ENCODE peak calls at places on chromosomes 6 and 20, in six cellular contexts. D, J, Q, E, X and F are unnamed samples.

GRCh38 chr6:34512738-34513115 is 43.4 kb downstream of the SPDEF start:
- DNase-seq in D (no peak), J (no peak), Q (no peak), E (no peak), X (no peak), F (no peak)

GRCh38 chr20:19761853-19762252 is 3.8 kb downstream of the RIN2 start:
- DNase-seq in D (no peak), J (no peak), Q (no peak), E (peak), X (no peak), F (no peak)

GRCh38 chr20:43565758-43566104 is 6.9 kb downstream of the SGK2 start:
- DNase-seq in D (no peak), J (no peak), Q (no peak), E (no peak), X (no peak), F (no peak)

GRCh38 chr20:9068896-9069663 is at the start of gene PLCB4:
- DNase-seq in D (no peak), J (no peak), Q (peak), E (no peak), X (peak), F (peak)

GRCh38 chr6:31169123-31169857 is 1.2 kb downstream of the POU5F1 start:
- DNase-seq in D (no peak), J (no peak), Q (no peak), E (no peak), X (no peak), F (no peak)

GRCh38 chr20:1283522-1284210 is 17.6 kb downstream of the SNPH start:
- DNase-seq in D (no peak), J (no peak), Q (no peak), E (no peak), X (no peak), F (no peak)

GRCh38 chr6:14074723-14075503 is 42.7 kb upstream of the CD83 start:
- DNase-seq in D (peak), J (no peak), Q (no peak), E (no peak), X (no peak), F (peak)

GRCh38 chr20:63969851-63970713 is at the start of gene ZNF512B:
- DNase-seq in D (peak), J (no peak), Q (peak), E (no peak), X (peak), F (peak)

GRCh38 chr6:96469312-96469711 is 52.3 kb upstream of the UFL1 start:
- DNase-seq in D (no peak), J (no peak), Q (no peak), E (no peak), X (no peak), F (no peak)

GRCh38 chr20:11852189-11852588 is 65.5 kb upstream of the BTBD3 start:
- DNase-seq in D (no peak), J (no peak), Q (no peak), E (no peak), X (no peak), F (no peak)

GRCh38 chr20:63533871-63534393 is 3.2 kb downstream of the PTK6 start:
- DNase-seq in D (no peak), J (no peak), Q (peak), E (peak), X (peak), F (no peak)

GRCh38 chr6:41335296-41335695 is at the start of gene NCR2:
- DNase-seq in D (no peak), J (no peak), Q (no peak), E (no peak), X (no peak), F (no peak)

GRCh38 chr6:146857960-146858308 is 259.2 kb downstream of the ADGB start:
- DNase-seq in D (no peak), J (no peak), Q (no peak), E (no peak), X (no peak), F (peak)

GRCh38 chr20:5222919-5223634 is 93.7 kb downstream of the PROKR2 start:
- DNase-seq in D (peak), J (peak), Q (peak), E (peak), X (no peak), F (peak)

GRCh38 chr20:24605937-24606455 is 136.6 kb downstream of the SYNDIG1 start:
- DNase-seq in D (no peak), J (no peak), Q (no peak), E (no peak), X (no peak), F (no peak)

GRCh38 chr20:38599410-38599882 is 2.2 kb upstream of the ARHGAP40 start:
- DNase-seq in D (peak), J (no peak), Q (no peak), E (peak), X (no peak), F (no peak)

GRCh38 chr6:3427740-3428085 is 29.1 kb downstream of the SLC22A23 start:
- DNase-seq in D (peak), J (no peak), Q (peak), E (no peak), X (no peak), F (peak)

GRCh38 chr6:37321101-37321500 is 32.7 kb upstream of the RNF8 start:
- DNase-seq in D (peak), J (no peak), Q (no peak), E (no peak), X (no peak), F (no peak)

GRCh38 chr6:23446394-23447001 is 679.5 kb upstream of the NRSN1 start:
- DNase-seq in D (no peak), J (peak), Q (no peak), E (no peak), X (no peak), F (no peak)

GRCh38 chr20:49320460-49320859 is 42.6 kb upstream of the ZNFX1 start:
- DNase-seq in D (no peak), J (peak), Q (no peak), E (no peak), X (no peak), F (peak)

GRCh38 chr20:32918296-32918695 is 59.6 kb downstream of the EFCAB8 start:
- DNase-seq in D (no peak), J (no peak), Q (no peak), E (no peak), X (no peak), F (no peak)

GRCh38 chr6:166954118-166954713 is 2.1 kb downstream of the RNASET2 start:
- DNase-seq in D (no peak), J (no peak), Q (peak), E (no peak), X (no peak), F (no peak)

GRCh38 chr6:17179246-17180073 is 77.6 kb downstream of the STMND1 start:
- DNase-seq in D (no peak), J (no peak), Q (no peak), E (no peak), X (no peak), F (peak)

GRCh38 chr6:87122477-87122876 is 27.6 kb upstream of the CGA start:
- DNase-seq in D (no peak), J (no peak), Q (no peak), E (no peak), X (no peak), F (no peak)

GRCh38 chr20:23515250-23515939 is 24.5 kb downstream of the CST8 start:
- DNase-seq in D (no peak), J (no peak), Q (no peak), E (no peak), X (no peak), F (no peak)

GRCh38 chr6:151690768-151691562 is 116.5 kb upstream of the ESR1 start:
- DNase-seq in D (peak), J (no peak), Q (no peak), E (no peak), X (no peak), F (no peak)

GRCh38 chr6:159726918-159727716 is at the start of gene WTAP:
- DNase-seq in D (peak), J (peak), Q (peak), E (peak), X (peak), F (peak)

GRCh38 chr20:48066256-48066655 is 281.0 kb upstream of the SULF2 start:
- DNase-seq in D (no peak), J (no peak), Q (no peak), E (no peak), X (no peak), F (no peak)

GRCh38 chr6:146819596-146820320 is 221.0 kb downstream of the ADGB start:
- DNase-seq in D (no peak), J (no peak), Q (no peak), E (no peak), X (no peak), F (no peak)

GRCh38 chr20:58145506-58146080 is 82.9 kb downstream of the ANKRD60 start:
- DNase-seq in D (no peak), J (no peak), Q (no peak), E (no peak), X (no peak), F (no peak)

GRCh38 chr6:34546551-34547321 is 9.4 kb downstream of the SPDEF start:
- DNase-seq in D (peak), J (no peak), Q (peak), E (peak), X (peak), F (no peak)

GRCh38 chr6:8335371-8335770 is 100.0 kb downstream of the SLC35B3 start:
- DNase-seq in D (no peak), J (no peak), Q (no peak), E (no peak), X (no peak), F (no peak)

DNA sequence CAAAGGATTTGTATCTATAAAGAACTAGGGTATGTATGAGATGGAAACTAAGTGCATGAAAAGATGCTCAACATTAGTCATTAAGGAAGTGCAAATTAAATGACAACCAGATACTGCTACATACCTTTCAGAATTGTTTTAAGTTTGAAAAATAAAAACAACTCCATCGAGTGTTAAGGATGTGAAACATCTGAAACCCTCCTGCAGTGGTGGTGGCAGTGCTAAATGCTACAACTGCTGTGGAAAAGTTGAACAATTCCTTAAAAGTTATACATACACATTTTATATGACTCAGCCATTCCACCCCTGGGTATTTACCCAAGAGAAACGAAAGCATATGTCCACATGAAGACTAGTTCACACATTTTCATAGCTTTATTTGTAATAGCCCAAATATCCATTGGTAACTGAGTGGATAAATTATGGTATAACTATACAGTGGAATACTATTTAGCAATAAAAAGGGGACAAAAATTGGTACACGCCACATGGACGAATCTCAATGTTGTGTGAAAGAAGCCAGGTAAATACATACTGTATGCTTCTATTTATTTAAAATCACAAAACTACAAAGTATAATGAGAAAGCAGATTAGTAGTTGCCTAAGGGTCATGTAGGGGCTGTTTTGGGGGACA is 10.6 kb downstream of the ARMH2 start:
- DNase-seq in D (no peak), J (no peak), Q (no peak), E (no peak), X (no peak), F (no peak)
- TF ChIP-seq POLR2A in D (no peak), J (no peak), Q (no peak), E (no peak), X (no peak), F (no peak)

GRCh38 chr20:62065669-62066338 is at the start of gene TAF4:
- DNase-seq in D (peak), J (no peak), Q (peak), E (peak), X (peak), F (peak)
- TF ChIP-seq POLR2A in D (peak), J (peak), Q (peak), E (peak), X (peak), F (peak)

GRCh38 chr6:129368076-129368475 is 341.9 kb downstream of the ARHGAP18 start:
- DNase-seq in D (no peak), J (no peak), Q (no peak), E (no peak), X (no peak), F (no peak)
- TF ChIP-seq POLR2A in D (no peak), J (no peak), Q (no peak), E (no peak), X (no peak), F (no peak)

GRCh38 chr6:168037856-168038255 is 40.4 kb downstream of the KIF25 start:
- DNase-seq in D (no peak), J (no peak), Q (no peak), E (no peak), X (no peak), F (no peak)

GRCh38 chr6:168035098-168035660 is 37.7 kb downstream of the KIF25 start:
- DNase-seq in D (peak), J (no peak), Q (peak), E (no peak), X (no peak), F (peak)

GRCh38 chr6:168034537-168034936 is 37.1 kb downstream of the KIF25 start:
- DNase-seq in D (no peak), J (no peak), Q (no peak), E (no peak), X (no peak), F (no peak)

GRCh38 chr6:168037242-168037641 is 39.8 kb downstream of the KIF25 start:
- DNase-seq in D (no peak), J (no peak), Q (no peak), E (no peak), X (no peak), F (no peak)

DNA sequence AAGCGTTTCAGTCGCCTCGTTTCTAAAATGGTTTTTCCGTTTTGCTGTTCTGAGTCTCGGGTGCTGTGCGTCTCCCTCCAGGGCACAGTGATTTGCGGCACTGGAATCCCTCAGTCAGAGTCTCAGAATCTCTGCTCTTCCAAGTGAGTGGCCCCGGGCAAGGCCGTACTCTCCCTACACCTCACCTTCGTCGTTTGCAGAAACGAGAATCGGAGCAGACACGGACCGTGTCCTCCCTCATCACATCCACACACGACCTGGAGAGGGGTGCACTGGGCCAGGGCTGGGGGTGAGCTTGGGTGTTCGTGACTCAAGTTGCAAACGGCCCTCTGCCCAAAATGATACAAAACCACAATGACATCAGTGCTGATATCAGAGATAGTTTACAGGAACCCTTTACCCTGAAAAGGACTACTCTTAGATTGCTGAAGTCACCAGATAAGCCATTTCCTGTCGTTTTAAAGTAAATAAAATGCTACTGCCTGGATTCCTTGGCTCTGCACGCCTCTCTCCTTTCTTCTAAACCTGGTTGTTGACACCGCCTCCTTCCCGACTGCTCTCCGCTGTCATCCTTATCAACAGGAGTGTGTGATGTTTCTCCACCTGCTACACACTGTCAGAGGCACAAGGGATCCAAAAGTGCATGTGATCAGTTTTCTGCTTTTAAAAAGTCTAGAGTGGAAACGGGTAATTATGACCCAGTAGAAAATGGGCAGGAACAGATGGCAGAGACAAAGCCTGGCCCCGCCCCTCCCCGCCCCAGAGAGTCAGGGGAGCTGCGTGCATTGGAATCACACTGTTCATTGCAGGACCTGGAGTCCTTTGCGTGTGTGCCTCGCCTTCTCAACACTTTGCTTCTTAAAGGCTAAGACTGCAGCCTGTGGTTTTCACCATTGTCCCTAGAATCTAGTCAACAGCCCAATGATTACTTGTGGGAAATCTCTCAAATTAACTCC is 38.5 kb downstream of the KIF25 start:
- DNase-seq in D (peak), J (no peak), Q (peak), E (no peak), X (no peak), F (no peak)
- TF ChIP-seq POLR2A in D (no peak), J (no peak), Q (no peak), E (no peak), X (no peak), F (no peak)

DNA sequence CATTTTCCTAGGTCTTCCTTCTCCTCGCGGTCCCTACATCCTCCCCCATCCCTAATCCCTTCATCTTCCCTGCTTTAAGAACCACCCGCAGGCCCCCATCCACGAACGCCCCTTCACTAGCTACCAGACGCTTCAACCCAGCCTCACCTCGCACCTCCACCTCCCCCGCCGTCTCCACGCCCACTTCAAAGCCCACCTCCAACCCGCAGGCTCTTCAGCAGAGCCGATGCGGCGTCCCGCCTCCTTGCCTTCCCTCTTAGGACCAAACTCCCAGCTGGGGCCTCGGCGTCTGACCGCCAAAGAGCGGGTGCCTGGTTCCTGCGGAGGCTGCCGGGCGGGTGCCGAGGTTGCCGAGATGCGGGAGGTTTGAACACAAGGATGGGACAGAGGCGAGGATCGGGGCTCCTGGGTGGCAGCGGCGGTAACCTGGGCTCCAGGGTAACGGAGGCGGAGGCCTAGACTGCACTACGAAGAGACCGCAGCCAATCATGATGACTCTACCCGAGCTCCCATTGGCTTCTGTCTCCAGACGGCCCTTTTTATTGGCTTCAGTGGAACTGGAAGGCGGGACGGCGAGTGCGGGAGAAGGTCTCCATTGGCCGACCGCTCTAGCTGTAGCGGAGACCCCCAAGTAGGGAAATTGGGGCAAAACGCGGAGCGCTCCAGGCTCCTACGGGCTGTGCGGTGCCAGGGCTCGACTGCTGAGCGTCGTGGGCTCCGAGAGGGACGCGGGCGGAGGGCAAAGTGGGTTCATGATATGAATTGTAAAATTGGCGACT is at the start of gene LCA5:
- DNase-seq in D (peak), J (peak), Q (peak), E (peak), X (peak), F (peak)
- TF ChIP-seq POLR2A in D (peak), J (peak), Q (peak), E (peak), X (no peak), F (peak)

GRCh38 chr6:5279891-5280338 is 18.6 kb downstream of the FARS2 start:
- DNase-seq in D (no peak), J (no peak), Q (no peak), E (no peak), X (no peak), F (no peak)
- TF ChIP-seq POLR2A in D (no peak), J (no peak), Q (no peak), E (no peak), X (no peak), F (no peak)